ENCODE peak calls at places on chromosomes 6 and 20, in six cellular contexts. K is activated CD8-positive, alpha-beta memory T cell treated with anti-CD3 and anti-CD28 coated beads for 4 hours; A is prostate gland; J is heart left ventricle; C is renal cortical epithelial cell; O is hepatocyte. P is an unnamed sample.

GRCh38 chr6:135250751-135251356 is 69.7 kb downstream of the MYB start:
- DNase-seq in K (no peak), A (no peak), J (no peak), C (no peak), O (no peak), P (no peak)

GRCh38 chr6:149746147-149746946 is at the start of gene NUP43:
- DNase-seq in K (peak), A (peak), J (peak), C (peak), O (peak), P (peak)

GRCh38 chr20:63116412-63117106 is 99.4 kb downstream of the YTHDF1 start:
- DNase-seq in K (no peak), A (no peak), J (no peak), C (no peak), O (peak), P (peak)

GRCh38 chr6:163837681-163838431 is 423.3 kb downstream of the QKI start:
- DNase-seq in K (no peak), A (no peak), J (peak), C (no peak), O (no peak), P (no peak)

GRCh38 chr6:11381801-11382513 is 149.5 kb upstream of the NEDD9 start:
- DNase-seq in K (peak), A (no peak), J (peak), C (no peak), O (no peak), P (peak)

GRCh38 chr6:2363211-2363610 is 117.8 kb upstream of the GMDS start:
- DNase-seq in K (no peak), A (no peak), J (no peak), C (peak), O (no peak), P (no peak)

GRCh38 chr6:56739836-56740815 is 97.4 kb upstream of the DST start:
- DNase-seq in K (no peak), A (no peak), J (no peak), C (peak), O (peak), P (no peak)

GRCh38 chr6:139250296-139251274 is 41.2 kb downstream of the TXLNB start:
- DNase-seq in K (peak), A (no peak), J (peak), C (peak), O (peak), P (peak)

GRCh38 chr20:40802886-40803285 is 113.8 kb upstream of the MAFB start:
- DNase-seq in K (no peak), A (no peak), J (no peak), C (no peak), O (no peak), P (no peak)

GRCh38 chr6:106528521-106528920 is 100.8 kb downstream of the RTN4IP1 start:
- DNase-seq in K (no peak), A (no peak), J (no peak), C (no peak), O (no peak), P (no peak)

GRCh38 chr6:52161689-52162438 is 24.3 kb upstream of the IL17A start:
- DNase-seq in K (no peak), A (no peak), J (no peak), C (no peak), O (no peak), P (no peak)

GRCh38 chr6:126804255-126805064 is 314.0 kb upstream of the RSPO3 start:
- DNase-seq in K (no peak), A (peak), J (peak), C (peak), O (peak), P (peak)

GRCh38 chr6:149925974-149926777 is 3.3 kb upstream of the RAET1G start:
- DNase-seq in K (peak), A (peak), J (peak), C (peak), O (peak), P (peak)